ENCODE peak calls at places on chromosome 14, in six cellular contexts. One of them, this sample, is unnamed. For H3K36me3, the result is how much of the 10 kb centered on the place peaks cover.

GRCh38 chr14:75985618-75986438 is at the start of gene IFT43:
- DNase-seq in lung: peak
- DNase-seq in fibroblast of lung: peak
- DNase-seq in body of pancreas: peak
- DNase-seq in small intestine: peak
- DNase-seq in tibial artery: peak
- DNase-seq in this sample: peak

GRCh38 chr14:22039938-22040780 is 366.5 kb upstream of the OR4E1 start:
- DNase-seq in tibial artery: no peak
- DNase-seq in small intestine: peak
- DNase-seq in fibroblast of lung: no peak
- DNase-seq in lung: no peak
- DNase-seq in body of pancreas: no peak
- DNase-seq in this sample: no peak

GRCh38 chr14:98144964-98145363 is 1127.0 kb downstream of the BCL11B start:
- DNase-seq in body of pancreas: no peak
- DNase-seq in lung: no peak
- DNase-seq in tibial artery: no peak
- DNase-seq in small intestine: no peak
- DNase-seq in fibroblast of lung: no peak
- DNase-seq in this sample: no peak

GRCh38 chr14:104644656-104645055 is 40.1 kb upstream of the TMEM179 start:
- DNase-seq in body of pancreas: no peak
- DNase-seq in lung: no peak
- DNase-seq in tibial artery: peak
- DNase-seq in fibroblast of lung: no peak
- DNase-seq in small intestine: no peak
- DNase-seq in this sample: no peak

GRCh38 chr14:83559721-83560120 is 1970.2 kb upstream of the FLRT2 start:
- DNase-seq in fibroblast of lung: peak
- DNase-seq in body of pancreas: no peak
- DNase-seq in lung: no peak
- DNase-seq in small intestine: no peak
- DNase-seq in tibial artery: no peak
- DNase-seq in this sample: no peak

GRCh38 chr14:30971586-30971985 is 53.9 kb upstream of the AP4S1 start:
- DNase-seq in fibroblast of lung: no peak
- DNase-seq in body of pancreas: no peak
- DNase-seq in small intestine: no peak
- DNase-seq in tibial artery: no peak
- DNase-seq in lung: no peak
- DNase-seq in this sample: no peak

GRCh38 chr14:63899953-63900352 is 47.1 kb downstream of the SYNE2 start:
- DNase-seq in small intestine: no peak
- DNase-seq in lung: no peak
- DNase-seq in tibial artery: no peak
- DNase-seq in fibroblast of lung: no peak
- DNase-seq in body of pancreas: no peak
- DNase-seq in this sample: no peak

GRCh38 chr14:95510804-95511203 is 5.6 kb downstream of the SYNE3 start:
- DNase-seq in lung: no peak
- DNase-seq in small intestine: no peak
- DNase-seq in body of pancreas: no peak
- DNase-seq in tibial artery: no peak
- DNase-seq in fibroblast of lung: no peak
- DNase-seq in this sample: no peak

GRCh38 chr14:51539571-51540037 is 112.1 kb upstream of the FRMD6 start:
- DNase-seq in fibroblast of lung: peak
- DNase-seq in body of pancreas: no peak
- DNase-seq in tibial artery: no peak
- DNase-seq in small intestine: no peak
- DNase-seq in lung: no peak
- DNase-seq in this sample: peak

GRCh38 chr14:57492859-57493258 is 798 bp downstream of the CCDC198 start:
- DNase-seq in body of pancreas: no peak
- DNase-seq in small intestine: peak
- DNase-seq in lung: no peak
- DNase-seq in tibial artery: no peak
- DNase-seq in fibroblast of lung: peak
- DNase-seq in this sample: no peak

GRCh38 chr14:24851837-24852236 is 198.1 kb downstream of the STXBP6 start:
- DNase-seq in lung: no peak
- DNase-seq in tibial artery: no peak
- DNase-seq in small intestine: peak
- DNase-seq in body of pancreas: no peak
- DNase-seq in fibroblast of lung: peak
- DNase-seq in this sample: no peak

GRCh38 chr14:85415015-85415712 is 114.8 kb upstream of the FLRT2 start:
- DNase-seq in lung: peak
- DNase-seq in small intestine: peak
- DNase-seq in body of pancreas: peak
- DNase-seq in tibial artery: no peak
- DNase-seq in fibroblast of lung: peak
- DNase-seq in this sample: peak

GRCh38 chr14:99513183-99513694 is 32.0 kb downstream of the CCNK start:
- DNase-seq in small intestine: no peak
- DNase-seq in lung: no peak
- DNase-seq in fibroblast of lung: no peak
- DNase-seq in tibial artery: no peak
- DNase-seq in body of pancreas: peak
- DNase-seq in this sample: peak

GRCh38 chr14:21069388-21070082 is 569 bp upstream of the ARHGEF40 start:
- DNase-seq in lung: no peak
- DNase-seq in tibial artery: no peak
- DNase-seq in small intestine: no peak
- DNase-seq in body of pancreas: peak
- DNase-seq in fibroblast of lung: peak
- DNase-seq in this sample: peak

GRCh38 chr14:70809238-70810214 is at the start of gene MAP3K9:
- DNase-seq in lung: peak
- DNase-seq in tibial artery: peak
- DNase-seq in body of pancreas: peak
- DNase-seq in small intestine: peak
- DNase-seq in fibroblast of lung: peak
- DNase-seq in this sample: peak

GRCh38 chr14:21032326-21033154 is 2.1 kb downstream of the RNASE13 start:
- DNase-seq in small intestine: no peak
- DNase-seq in body of pancreas: no peak
- DNase-seq in fibroblast of lung: no peak
- DNase-seq in lung: no peak
- DNase-seq in tibial artery: no peak
- DNase-seq in this sample: no peak

GRCh38 chr14:56751471-56751870 is 58.8 kb downstream of the OTX2 start:
- DNase-seq in small intestine: no peak
- DNase-seq in lung: no peak
- DNase-seq in fibroblast of lung: no peak
- DNase-seq in tibial artery: no peak
- DNase-seq in body of pancreas: no peak
- DNase-seq in this sample: no peak

GRCh38 chr14:58730793-58731464 is 93.2 kb downstream of the DACT1 start:
- DNase-seq in body of pancreas: no peak
- DNase-seq in fibroblast of lung: no peak
- DNase-seq in small intestine: no peak
- DNase-seq in tibial artery: no peak
- DNase-seq in lung: no peak
- DNase-seq in this sample: no peak

GRCh38 chr14:100345711-100346110 is 22.6 kb downstream of the SLC25A47 start:
- DNase-seq in body of pancreas: no peak
- DNase-seq in fibroblast of lung: no peak
- DNase-seq in tibial artery: no peak
- DNase-seq in small intestine: no peak
- DNase-seq in lung: no peak
- DNase-seq in this sample: no peak

GRCh38 chr14:78486081-78486480 is 315.9 kb downstream of the NRXN3 start:
- DNase-seq in lung: no peak
- DNase-seq in small intestine: no peak
- DNase-seq in tibial artery: no peak
- DNase-seq in fibroblast of lung: no peak
- DNase-seq in body of pancreas: no peak
- DNase-seq in this sample: no peak

GRCh38 chr14:96088131-96088880 is 49.1 kb downstream of the C14orf132 start:
- DNase-seq in fibroblast of lung: no peak
- DNase-seq in tibial artery: peak
- DNase-seq in body of pancreas: no peak
- DNase-seq in small intestine: no peak
- DNase-seq in lung: no peak
- DNase-seq in this sample: no peak

GRCh38 chr14:29782041-29782440 is 145.6 kb downstream of the PRKD1 start:
- DNase-seq in fibroblast of lung: no peak
- DNase-seq in small intestine: no peak
- DNase-seq in lung: no peak
- DNase-seq in tibial artery: no peak
- DNase-seq in body of pancreas: no peak
- DNase-seq in this sample: no peak

GRCh38 chr14:24136684-24137528 is 912 bp downstream of the PSME1 start:
- DNase-seq in lung: no peak
- DNase-seq in tibial artery: no peak
- DNase-seq in body of pancreas: no peak
- DNase-seq in fibroblast of lung: no peak
- DNase-seq in small intestine: peak
- DNase-seq in this sample: no peak

GRCh38 chr14:94648801-94649200 is 36.6 kb downstream of the SERPINA3 start:
- DNase-seq in fibroblast of lung: no peak
- DNase-seq in lung: no peak
- DNase-seq in body of pancreas: no peak
- DNase-seq in tibial artery: no peak
- DNase-seq in small intestine: no peak
- DNase-seq in this sample: no peak

GRCh38 chr14:85958069-85958468 is 428.1 kb downstream of the FLRT2 start:
- DNase-seq in lung: no peak
- DNase-seq in fibroblast of lung: no peak
- DNase-seq in small intestine: no peak
- DNase-seq in tibial artery: no peak
- DNase-seq in body of pancreas: no peak
- DNase-seq in this sample: no peak

DNA sequence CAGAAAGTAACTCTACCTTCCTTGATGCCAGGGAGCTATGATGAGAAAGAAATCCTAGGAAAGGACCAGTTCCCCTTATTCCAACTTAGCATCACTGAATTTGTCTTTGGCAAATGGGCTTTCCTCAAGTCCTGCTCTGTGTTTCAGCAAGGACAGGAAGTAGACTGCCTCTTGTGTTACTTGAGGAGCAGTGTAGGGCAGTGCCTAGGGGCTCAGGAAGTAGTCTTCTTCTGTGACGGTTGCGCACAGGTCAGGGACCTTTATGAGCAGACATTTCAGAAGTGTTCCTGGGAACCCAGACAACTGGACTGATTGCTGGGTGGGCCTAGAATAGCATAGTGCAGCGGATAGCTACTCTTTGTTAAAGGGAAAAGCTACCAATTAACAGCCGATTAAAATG is 2.7 kb downstream of the LGALS3 start:
- DNase-seq in small intestine: no peak
- DNase-seq in fibroblast of lung: no peak
- DNase-seq in tibial artery: no peak
- DNase-seq in lung: no peak
- DNase-seq in body of pancreas: no peak
- DNase-seq in this sample: no peak
- H3K4me3 ChIP-seq in small intestine: no peak
- H3K4me3 ChIP-seq in fibroblast of lung: peak
- H3K4me3 ChIP-seq in tibial artery: peak
- H3K4me3 ChIP-seq in lung: no peak
- H3K4me3 ChIP-seq in body of pancreas: no peak
- H3K4me3 ChIP-seq in this sample: no peak

DNA sequence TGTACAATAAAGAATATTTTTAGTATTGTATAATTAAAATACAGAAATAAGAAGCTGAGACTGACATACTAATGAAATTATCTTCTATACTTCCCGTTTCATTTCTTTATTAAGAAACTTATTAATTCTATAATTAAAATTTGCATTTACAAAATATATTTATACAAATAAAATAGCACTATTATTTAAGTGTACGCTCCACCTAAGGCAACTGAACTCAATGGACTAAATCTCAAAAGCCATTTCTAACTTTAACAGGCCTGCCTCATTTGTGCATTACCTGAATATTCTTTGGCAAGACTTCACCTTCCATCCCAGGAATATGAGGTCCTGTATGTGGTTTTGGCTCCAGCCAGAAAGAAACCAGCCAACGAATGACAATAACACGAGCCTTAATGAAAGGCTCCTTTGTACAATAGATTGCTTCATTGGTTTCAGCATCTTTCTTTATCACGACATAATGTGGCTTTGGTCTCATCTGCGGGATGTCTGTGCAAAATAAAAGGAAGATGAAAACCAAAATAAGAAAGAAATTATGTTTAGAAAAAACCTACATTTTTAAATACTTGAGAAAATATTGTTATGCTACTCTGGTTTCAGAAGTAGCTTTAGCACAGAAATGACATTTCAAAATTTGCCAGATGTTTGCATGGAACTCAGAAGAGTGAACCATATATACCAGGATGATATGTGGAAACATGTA is 58.7 kb downstream of the RALGAPA1 start:
- DNase-seq in lung: no peak
- DNase-seq in body of pancreas: no peak
- DNase-seq in tibial artery: no peak
- DNase-seq in small intestine: no peak
- DNase-seq in fibroblast of lung: no peak
- DNase-seq in this sample: no peak
- H3K36me3 ChIP-seq in lung: under half
- H3K36me3 ChIP-seq in body of pancreas: under half
- H3K36me3 ChIP-seq in tibial artery: half or more
- H3K36me3 ChIP-seq in small intestine: under half
- H3K36me3 ChIP-seq in fibroblast of lung: under half
- H3K36me3 ChIP-seq in this sample: under half

GRCh38 chr14:101521306-101521935 is 39.9 kb upstream of the DIO3 start:
- DNase-seq in fibroblast of lung: no peak
- DNase-seq in body of pancreas: no peak
- DNase-seq in small intestine: no peak
- DNase-seq in lung: no peak
- DNase-seq in tibial artery: no peak
- DNase-seq in this sample: no peak

GRCh38 chr14:101518611-101519048 is 42.7 kb upstream of the DIO3 start:
- DNase-seq in body of pancreas: peak
- DNase-seq in tibial artery: peak
- DNase-seq in fibroblast of lung: no peak
- DNase-seq in lung: no peak
- DNase-seq in small intestine: no peak
- DNase-seq in this sample: no peak

GRCh38 chr14:101519090-101519489 is 42.2 kb upstream of the DIO3 start:
- DNase-seq in small intestine: no peak
- DNase-seq in lung: no peak
- DNase-seq in fibroblast of lung: no peak
- DNase-seq in tibial artery: peak
- DNase-seq in body of pancreas: peak
- DNase-seq in this sample: no peak

GRCh38 chr14:101521978-101522377 is 39.3 kb upstream of the DIO3 start:
- DNase-seq in body of pancreas: no peak
- DNase-seq in small intestine: no peak
- DNase-seq in tibial artery: no peak
- DNase-seq in lung: no peak
- DNase-seq in fibroblast of lung: no peak
- DNase-seq in this sample: no peak

GRCh38 chr14:101520621-101521305 is 40.5 kb upstream of the DIO3 start:
- DNase-seq in fibroblast of lung: peak
- DNase-seq in lung: peak
- DNase-seq in body of pancreas: peak
- DNase-seq in tibial artery: peak
- DNase-seq in small intestine: no peak
- DNase-seq in this sample: no peak
- H3K4me3 ChIP-seq in fibroblast of lung: no peak
- H3K4me3 ChIP-seq in lung: no peak
- H3K4me3 ChIP-seq in body of pancreas: no peak
- H3K4me3 ChIP-seq in tibial artery: no peak
- H3K4me3 ChIP-seq in small intestine: no peak
- H3K4me3 ChIP-seq in this sample: no peak

GRCh38 chr14:61730756-61731373 is 31.4 kb upstream of the SNAPC1 start:
- DNase-seq in lung: no peak
- DNase-seq in small intestine: no peak
- DNase-seq in body of pancreas: no peak
- DNase-seq in tibial artery: no peak
- DNase-seq in fibroblast of lung: peak
- DNase-seq in this sample: no peak
- H3K36me3 ChIP-seq in lung: under half
- H3K36me3 ChIP-seq in small intestine: under half
- H3K36me3 ChIP-seq in body of pancreas: under half
- H3K36me3 ChIP-seq in tibial artery: under half
- H3K36me3 ChIP-seq in fibroblast of lung: under half
- H3K36me3 ChIP-seq in this sample: half or more